ENCODE peak calls at places on chromosomes 2 and 18, in four cellular contexts. C, U, P and H are unnamed samples.

GRCh38 chr2:97740590-97741182 is 27.3 kb downstream of the ZAP70 start:
- DNase-seq in C (peak; percentile 83), U (peak; percentile 57), P (no peak), H (peak; percentile 80)

GRCh38 chr2:101450965-101451364 is 23.9 kb downstream of the RFX8 start:
- DNase-seq in C (no peak), U (no peak), P (no peak), H (no peak)

GRCh38 chr2:163475815-163476214 is 260.0 kb downstream of the FIGN start:
- DNase-seq in C (no peak), U (no peak), P (no peak), H (no peak)

GRCh38 chr2:238513346-238513745 is 86.6 kb downstream of the ASB1 start:
- DNase-seq in C (peak; percentile 60), U (peak; percentile 50), P (no peak), H (peak; percentile 66)

GRCh38 chr2:152594022-152594712 is 123.1 kb downstream of the PRPF40A start:
- DNase-seq in C (peak; percentile 59), U (peak; percentile 76), P (no peak), H (peak; percentile 29)

GRCh38 chr2:234955971-234956509 is 4.2 kb downstream of the SH3BP4 start:
- DNase-seq in C (no peak), U (no peak), P (no peak), H (no peak)

GRCh38 chr2:191240871-191241270 is 4.3 kb upstream of the MYO1B start:
- DNase-seq in C (no peak), U (no peak), P (no peak), H (no peak)

GRCh38 chr2:102064679-102065674 is 73.2 kb downstream of the IL1R2 start:
- DNase-seq in C (peak; percentile 51), U (no peak), P (no peak), H (no peak)

GRCh38 chr2:68879296-68879695 is 8.1 kb upstream of the BMP10 start:
- DNase-seq in C (no peak), U (no peak), P (no peak), H (no peak)

GRCh38 chr18:21760321-21760720 is 19.7 kb downstream of the MIB1 start:
- DNase-seq in C (no peak), U (no peak), P (no peak), H (no peak)

GRCh38 chr18:8496186-8496585 is 113.1 kb upstream of the RAB12 start:
- DNase-seq in C (no peak), U (no peak), P (no peak), H (no peak)

GRCh38 chr18:46294325-46294724 is 190.1 kb downstream of the HAUS1 start:
- DNase-seq in C (no peak), U (peak; percentile 22), P (no peak), H (no peak)

DNA sequence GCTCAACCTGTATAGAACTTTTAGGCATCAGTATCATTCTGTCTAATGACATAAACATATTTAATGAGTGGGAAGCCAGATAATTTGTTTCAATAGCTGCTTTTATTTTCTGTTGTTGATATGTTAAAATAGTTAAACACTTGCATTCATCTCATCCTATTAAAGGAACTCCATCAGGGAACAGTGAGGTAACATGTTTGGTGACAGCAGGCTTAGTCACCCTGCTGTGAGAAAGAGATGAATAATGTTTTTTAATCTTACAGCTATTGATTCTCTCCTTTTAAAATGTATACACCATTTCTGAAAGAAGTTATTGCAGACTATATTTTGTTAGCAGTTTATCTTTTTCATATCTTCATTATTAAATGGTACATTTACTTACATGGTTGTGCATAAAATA is 123.3 kb upstream of the CWC22 start:
- DNase-seq in C (no peak), U (no peak), P (no peak), H (no peak)
- TF ChIP-seq SPI1 in C (no peak), U (no peak), P (no peak), H (no peak)

GRCh38 chr2:131413148-131413747 is 49.3 kb upstream of the RAB6D start:
- DNase-seq in C (peak; percentile 71), U (peak; percentile 22), P (peak; percentile 15), H (no peak)
- TF ChIP-seq SPI1 in C (no peak), U (no peak), P (no peak), H (no peak)

GRCh38 chr2:32627901-32628645 is at the start of gene TTC27:
- DNase-seq in C (peak; percentile 98), U (peak; percentile 98), P (peak; percentile 81), H (peak; percentile 85)

GRCh38 chr2:32624813-32625212 is 3.0 kb upstream of the TTC27 start:
- DNase-seq in C (no peak), U (no peak), P (no peak), H (no peak)

GRCh38 chr2:32626591-32627221 is 1.1 kb upstream of the TTC27 start:
- DNase-seq in C (no peak), U (no peak), P (no peak), H (no peak)

GRCh38 chr2:32623311-32623706 is 4.5 kb upstream of the TTC27 start:
- DNase-seq in C (no peak), U (no peak), P (no peak), H (no peak)

DNA sequence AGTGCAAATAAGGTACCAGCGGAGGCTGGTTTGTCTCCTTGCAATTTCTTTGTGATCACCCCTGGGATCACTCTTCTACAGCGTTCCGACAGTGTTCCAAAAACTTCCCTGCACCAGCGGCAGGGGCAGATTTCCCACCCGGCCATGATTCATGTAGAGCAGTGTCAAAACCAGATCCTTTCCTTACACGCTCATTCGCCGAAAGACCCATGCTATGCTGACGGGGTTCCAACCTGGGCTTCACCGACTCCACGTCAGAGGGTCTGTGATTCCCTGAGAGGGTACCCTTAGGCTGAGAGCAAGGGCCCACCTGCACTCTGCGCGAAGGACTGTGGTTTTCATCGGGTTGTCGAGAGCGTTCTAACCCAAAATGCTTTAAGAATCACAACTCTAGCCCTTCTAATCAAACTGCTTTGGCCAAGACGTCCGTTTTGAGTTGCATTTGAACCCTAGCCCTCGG is 379 bp upstream of the TTC27 start:
- DNase-seq in C (no peak), U (peak; percentile 23), P (no peak), H (no peak)
- TF ChIP-seq SPI1 in C (no peak), U (no peak), P (no peak), H (no peak)

GRCh38 chr2:239930871-239931771 is 94.0 kb downstream of the NDUFA10 start:
- DNase-seq in C (no peak), U (no peak), P (no peak), H (no peak)
- TF ChIP-seq SPI1 in C (no peak), U (no peak), P (no peak), H (no peak)